ENCODE peak calls at places on chromosomes 6 and 20, in four cellular contexts. J, R, M and E are unnamed samples.

GRCh38 chr20:50996901-50997830 is 25.7 kb downstream of the KCNG1 start:
- DNase-seq in M (no peak), J (no peak), R (peak; percentile 75), E (no peak)

GRCh38 chr6:364609-365540 is 26.7 kb upstream of the IRF4 start:
- DNase-seq in M (no peak), J (no peak), R (no peak), E (no peak)

GRCh38 chr6:41581381-41581991 is 35.3 kb downstream of the FOXP4 start:
- DNase-seq in J (no peak), M (no peak), R (peak; percentile 89), E (peak; percentile 92)

GRCh38 chr20:31901615-31902014 is 31.2 kb downstream of the TTLL9 start:
- DNase-seq in J (no peak), M (no peak), R (no peak), E (no peak)

GRCh38 chr20:53386186-53386681 is 207.4 kb downstream of the ZNF217 start:
- DNase-seq in J (no peak), R (no peak), M (no peak), E (no peak)

GRCh38 chr20:20546402-20546801 is 166.0 kb downstream of the RALGAPA2 start:
- DNase-seq in J (no peak), R (no peak), M (no peak), E (no peak)

GRCh38 chr20:58135441-58136170 is 92.8 kb downstream of the ANKRD60 start:
- DNase-seq in R (no peak), M (peak; percentile 17), J (peak; percentile 14), E (peak; percentile 65)

GRCh38 chr6:167576798-167577528 is 249.7 kb upstream of the AFDN start:
- DNase-seq in M (no peak), J (no peak), R (no peak), E (peak; percentile 65)

GRCh38 chr20:33832113-33832853 is 21.1 kb downstream of the CHMP4B start:
- DNase-seq in J (no peak), M (no peak), R (peak; percentile 21), E (no peak)

GRCh38 chr6:168120390-168121307 is 41.6 kb upstream of the FRMD1 start:
- DNase-seq in J (peak; percentile 9), R (no peak), M (peak; percentile 13), E (peak; percentile 74)

GRCh38 chr6:142771162-142771561 is 173.8 kb downstream of the HIVEP2 start:
- DNase-seq in R (no peak), J (no peak), M (no peak), E (no peak)

GRCh38 chr20:20003088-20003954 is 13.8 kb upstream of the NAA20 start:
- DNase-seq in R (peak; percentile 40), M (peak; percentile 83), J (no peak), E (no peak)

GRCh38 chr6:49618257-49618656 is 18.4 kb downstream of the RHAG start:
- DNase-seq in J (no peak), R (no peak), M (no peak), E (no peak)

GRCh38 chr6:109170333-109170732 is 75.0 kb downstream of the CEP57L1 start:
- DNase-seq in J (no peak), M (no peak), R (no peak), E (no peak)

GRCh38 chr6:17984822-17985660 is 2.4 kb downstream of the KIF13A start:
- DNase-seq in M (no peak), R (peak; percentile 23), J (no peak), E (no peak)

GRCh38 chr6:157625111-157625510 is 197.9 kb upstream of the SNX9 start:
- DNase-seq in R (no peak), J (no peak), M (no peak), E (no peak)

GRCh38 chr6:20952605-20953004 is 418.3 kb downstream of the CDKAL1 start:
- DNase-seq in J (no peak), M (no peak), R (peak; percentile 83), E (no peak)

GRCh38 chr20:8646026-8646425 is 422.9 kb upstream of the PLCB4 start:
- DNase-seq in M (no peak), R (peak; percentile 52), J (no peak), E (no peak)

GRCh38 chr6:127833336-127833735 is 67.5 kb downstream of the THEMIS start:
- DNase-seq in M (no peak), R (peak; percentile 3), J (no peak), E (no peak)

GRCh38 chr20:1471242-1471641 is 4.6 kb upstream of the NSFL1C start:
- DNase-seq in M (no peak), J (no peak), R (no peak), E (no peak)

GRCh38 chr20:33005132-33005566 is 916 bp upstream of the SUN5 start:
- DNase-seq in J (no peak), M (no peak), R (peak; percentile 15), E (no peak)

GRCh38 chr20:11130554-11131166 is 456.9 kb upstream of the JAG1 start:
- DNase-seq in J (no peak), R (no peak), M (no peak), E (no peak)

GRCh38 chr6:50358113-50358512 is 308.4 kb upstream of the DEFB112 start:
- DNase-seq in M (no peak), J (no peak), R (no peak), E (no peak)

GRCh38 chr6:81758221-81758620 is 5.7 kb upstream of the TENT5A start:
- DNase-seq in J (no peak), R (no peak), M (no peak), E (no peak)

GRCh38 chr6:83467620-83468036 is 36.8 kb upstream of the ME1 start:
- DNase-seq in M (peak; percentile 22), R (no peak), J (peak; percentile 54), E (no peak)

GRCh38 chr20:31674895-31675827 is 37.4 kb downstream of the COX4I2 start:
- DNase-seq in J (peak; percentile 71), R (peak; percentile 64), M (peak; percentile 50), E (no peak)

GRCh38 chr20:2610941-2611720 is 41.3 kb upstream of the NOP56 start:
- DNase-seq in J (no peak), R (no peak), M (no peak), E (no peak)

GRCh38 chr20:1456300-1456699 is 10.3 kb downstream of the NSFL1C start:
- DNase-seq in R (peak; percentile 33), J (no peak), M (no peak), E (no peak)

GRCh38 chr6:140203611-140204553 is 829.4 kb upstream of the CITED2 start:
- DNase-seq in M (no peak), R (peak; percentile 79), J (no peak), E (no peak)

GRCh38 chr20:52937701-52938100 is 34.5 kb upstream of the TSHZ2 start:
- DNase-seq in J (no peak), M (no peak), R (no peak), E (no peak)

GRCh38 chr6:167495506-167496391 is 170.9 kb downstream of the TTLL2 start:
- DNase-seq in R (no peak), J (no peak), M (no peak), E (no peak)

GRCh38 chr6:151548201-151548600 is 54.4 kb downstream of the CCDC170 start:
- DNase-seq in M (no peak), J (no peak), R (no peak), E (no peak)

GRCh38 chr6:89716532-89716931 is 78.0 kb upstream of the LYRM2 start:
- DNase-seq in M (no peak), J (no peak), R (no peak), E (no peak)
- TF ChIP-seq CTCF in M (no peak), J (no peak), R (no peak), E (no peak)

GRCh38 chr6:118281291-118281690 is 266.8 kb upstream of the PLN start:
- DNase-seq in M (no peak), R (no peak), J (no peak), E (no peak)

GRCh38 chr6:118285791-118286190 is 262.3 kb upstream of the PLN start:
- DNase-seq in M (no peak), J (no peak), R (no peak), E (no peak)

GRCh38 chr6:118283759-118284158 is 264.3 kb upstream of the PLN start:
- DNase-seq in R (peak; percentile 68), M (no peak), J (no peak), E (no peak)

GRCh38 chr6:118288355-118289124 is 259.6 kb upstream of the PLN start:
- DNase-seq in J (no peak), R (peak; percentile 52), M (no peak), E (no peak)

DNA sequence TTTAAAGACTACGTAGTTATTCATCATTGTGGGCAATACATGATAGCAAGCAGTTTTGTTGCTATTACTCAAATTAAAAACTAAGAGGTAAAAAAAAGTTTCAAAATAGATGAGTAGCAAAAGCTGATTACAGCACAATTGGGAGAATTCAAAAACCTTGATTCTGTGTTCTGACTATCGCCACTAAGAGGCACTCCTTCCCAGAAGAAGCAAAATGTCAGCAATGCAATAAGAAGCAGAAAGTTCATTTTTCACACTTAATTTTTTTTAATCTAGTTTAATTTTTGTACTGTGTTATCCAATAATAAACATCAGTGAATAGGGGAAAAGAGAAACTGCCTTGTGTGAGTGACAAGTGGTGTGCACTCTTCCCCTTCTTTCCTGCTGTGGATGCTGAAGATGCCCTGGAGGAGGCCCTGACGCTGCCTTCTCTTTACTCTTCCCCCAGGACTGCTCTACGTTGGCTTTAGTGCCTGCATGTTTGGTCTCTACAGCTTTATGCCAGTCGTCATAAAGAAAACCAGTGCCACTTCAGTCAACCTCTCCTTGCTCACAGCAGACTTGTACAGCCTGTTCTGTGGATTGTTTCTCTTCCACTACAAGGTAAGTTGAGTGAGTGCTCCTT is 263.2 kb upstream of the PLN start:
- DNase-seq in J (no peak), M (no peak), R (peak; percentile 52), E (no peak)
- TF ChIP-seq CTCF in J (no peak), M (no peak), R (peak; percentile 75), E (peak; percentile 72)

GRCh38 chr6:116633685-116634084 is 17.4 kb downstream of the RSPH4A start:
- DNase-seq in R (no peak), M (no peak), J (no peak), E (no peak)
- TF ChIP-seq CTCF in R (no peak), M (no peak), J (no peak), E (no peak)

DNA sequence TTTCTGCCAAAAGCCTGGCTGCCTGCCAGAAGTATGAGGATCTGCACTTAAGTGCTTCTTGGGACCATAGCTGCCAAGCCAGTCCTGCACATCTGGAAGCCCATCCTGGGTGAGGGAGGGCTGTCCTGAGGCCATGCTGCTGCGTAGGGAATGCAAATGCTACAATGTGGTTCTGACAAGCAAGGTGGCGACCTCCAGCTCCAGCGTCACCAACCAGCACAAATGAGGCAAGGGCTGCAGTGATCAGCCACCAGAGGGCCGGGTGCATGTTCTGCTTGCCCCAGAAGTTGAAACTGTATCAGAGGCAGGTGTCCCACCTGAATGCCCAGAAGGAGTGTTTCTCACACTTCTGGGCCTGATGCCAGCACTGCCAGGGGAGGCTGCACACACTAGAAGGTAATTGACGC is 99.1 kb upstream of the KCNQ5 start:
- DNase-seq in M (no peak), R (no peak), J (no peak), E (no peak)
- TF ChIP-seq CTCF in M (no peak), R (no peak), J (no peak), E (peak; percentile 14)

DNA sequence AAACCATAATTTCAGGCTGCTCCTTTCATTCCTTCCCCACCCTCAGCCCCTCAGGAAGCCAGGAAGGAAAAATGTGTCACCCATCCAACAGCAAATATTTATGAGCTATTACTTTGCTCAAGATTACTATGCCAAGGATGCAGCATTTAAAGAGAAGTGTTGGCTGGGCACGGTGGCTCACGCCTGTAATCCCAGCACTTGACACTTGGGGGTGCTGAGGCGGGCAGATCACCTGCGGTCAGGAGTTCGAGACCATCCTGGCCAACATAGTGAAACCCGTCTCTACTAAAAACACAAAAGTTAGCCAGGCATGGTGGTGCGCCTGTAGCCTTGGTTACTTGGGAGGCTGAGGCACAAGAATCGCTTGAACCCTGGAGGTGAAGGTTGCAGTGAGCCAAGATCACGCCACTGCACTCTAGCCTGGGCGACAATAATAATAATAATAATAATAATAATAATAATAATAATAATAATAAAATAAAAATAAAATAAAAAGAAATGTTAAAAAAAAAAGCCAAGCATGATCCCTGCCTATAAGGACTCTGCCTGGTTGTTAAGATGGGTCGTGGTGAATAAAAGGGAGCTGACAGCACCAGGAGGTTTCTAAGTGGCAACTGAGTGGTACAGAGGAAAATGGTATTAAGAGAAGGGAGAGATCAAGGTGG is 20.5 kb upstream of the TIAM2 start:
- DNase-seq in M (no peak), R (no peak), J (no peak), E (no peak)
- TF ChIP-seq CTCF in M (no peak), R (no peak), J (no peak), E (no peak)